ENCODE peak calls at places on chromosomes 3 and 15, in nine cellular contexts. One of them, this sample, is unnamed.

GRCh38 chr15:59333401-59334062 is 39.1 kb downstream of the MYO1E start:
- DNase-seq in C1 segment of cervical spinal cord: no peak
- DNase-seq in D341Med: no peak
- DNase-seq in GM04504: no peak
- DNase-seq in KBM-7: no peak
- DNase-seq in heart left ventricle: no peak
- DNase-seq in NCI-H2081 treated with DMSO at 0.1 percent for 48 hours: no peak
- DNase-seq in stimulated activated CD8-positive, alpha-beta memory T cell treated with anti-CD3 and anti-CD28 coated beads, Interleukin-2, amount 100 ng/mL, for 1 hour: no peak
- DNase-seq in activated T-helper 1 cell treated with Interleukin-2 at 50 U/mL for 16 hours: no peak
- DNase-seq in this sample: no peak

GRCh38 chr15:65612616-65612946 is 1.6 kb upstream of the INTS14 start:
- DNase-seq in KBM-7: no peak
- DNase-seq in NCI-H2081 treated with DMSO at 0.1 percent for 48 hours: no peak
- DNase-seq in heart left ventricle: no peak
- DNase-seq in D341Med: no peak
- DNase-seq in activated T-helper 1 cell treated with Interleukin-2 at 50 U/mL for 16 hours: no peak
- DNase-seq in C1 segment of cervical spinal cord: no peak
- DNase-seq in GM04504: no peak
- DNase-seq in stimulated activated CD8-positive, alpha-beta memory T cell treated with anti-CD3 and anti-CD28 coated beads, Interleukin-2, amount 100 ng/mL, for 1 hour: no peak
- DNase-seq in this sample: no peak

GRCh38 chr15:98754283-98755022 is 106.1 kb downstream of the IGF1R start:
- DNase-seq in stimulated activated CD8-positive, alpha-beta memory T cell treated with anti-CD3 and anti-CD28 coated beads, Interleukin-2, amount 100 ng/mL, for 1 hour: no peak
- DNase-seq in activated T-helper 1 cell treated with Interleukin-2 at 50 U/mL for 16 hours: no peak
- DNase-seq in C1 segment of cervical spinal cord: no peak
- DNase-seq in heart left ventricle: no peak
- DNase-seq in KBM-7: peak
- DNase-seq in GM04504: no peak
- DNase-seq in D341Med: no peak
- DNase-seq in NCI-H2081 treated with DMSO at 0.1 percent for 48 hours: no peak
- DNase-seq in this sample: no peak

GRCh38 chr3:72490688-72491430 is 357.4 kb downstream of the SHQ1 start:
- DNase-seq in GM04504: no peak
- DNase-seq in heart left ventricle: no peak
- DNase-seq in NCI-H2081 treated with DMSO at 0.1 percent for 48 hours: no peak
- DNase-seq in stimulated activated CD8-positive, alpha-beta memory T cell treated with anti-CD3 and anti-CD28 coated beads, Interleukin-2, amount 100 ng/mL, for 1 hour: no peak
- DNase-seq in KBM-7: peak
- DNase-seq in activated T-helper 1 cell treated with Interleukin-2 at 50 U/mL for 16 hours: no peak
- DNase-seq in C1 segment of cervical spinal cord: no peak
- DNase-seq in D341Med: no peak
- DNase-seq in this sample: no peak

GRCh38 chr3:156175570-156175969 is 55.2 kb downstream of the KCNAB1 start:
- DNase-seq in GM04504: peak
- DNase-seq in NCI-H2081 treated with DMSO at 0.1 percent for 48 hours: no peak
- DNase-seq in heart left ventricle: no peak
- DNase-seq in KBM-7: no peak
- DNase-seq in C1 segment of cervical spinal cord: no peak
- DNase-seq in stimulated activated CD8-positive, alpha-beta memory T cell treated with anti-CD3 and anti-CD28 coated beads, Interleukin-2, amount 100 ng/mL, for 1 hour: no peak
- DNase-seq in D341Med: no peak
- DNase-seq in activated T-helper 1 cell treated with Interleukin-2 at 50 U/mL for 16 hours: no peak
- DNase-seq in this sample: no peak

GRCh38 chr3:17632401-17633100 is 109.9 kb downstream of the TBC1D5 start:
- DNase-seq in GM04504: no peak
- DNase-seq in C1 segment of cervical spinal cord: no peak
- DNase-seq in activated T-helper 1 cell treated with Interleukin-2 at 50 U/mL for 16 hours: no peak
- DNase-seq in D341Med: no peak
- DNase-seq in heart left ventricle: no peak
- DNase-seq in NCI-H2081 treated with DMSO at 0.1 percent for 48 hours: no peak
- DNase-seq in KBM-7: peak
- DNase-seq in stimulated activated CD8-positive, alpha-beta memory T cell treated with anti-CD3 and anti-CD28 coated beads, Interleukin-2, amount 100 ng/mL, for 1 hour: no peak
- DNase-seq in this sample: no peak

GRCh38 chr15:60353245-60353940 is 44.4 kb downstream of the ANXA2 start:
- DNase-seq in stimulated activated CD8-positive, alpha-beta memory T cell treated with anti-CD3 and anti-CD28 coated beads, Interleukin-2, amount 100 ng/mL, for 1 hour: no peak
- DNase-seq in KBM-7: no peak
- DNase-seq in heart left ventricle: no peak
- DNase-seq in NCI-H2081 treated with DMSO at 0.1 percent for 48 hours: no peak
- DNase-seq in C1 segment of cervical spinal cord: no peak
- DNase-seq in D341Med: no peak
- DNase-seq in activated T-helper 1 cell treated with Interleukin-2 at 50 U/mL for 16 hours: no peak
- DNase-seq in GM04504: no peak
- DNase-seq in this sample: no peak

GRCh38 chr15:85770014-85770721 is 24.6 kb downstream of the KLHL25 start:
- DNase-seq in heart left ventricle: no peak
- DNase-seq in NCI-H2081 treated with DMSO at 0.1 percent for 48 hours: no peak
- DNase-seq in activated T-helper 1 cell treated with Interleukin-2 at 50 U/mL for 16 hours: no peak
- DNase-seq in D341Med: no peak
- DNase-seq in KBM-7: no peak
- DNase-seq in C1 segment of cervical spinal cord: no peak
- DNase-seq in stimulated activated CD8-positive, alpha-beta memory T cell treated with anti-CD3 and anti-CD28 coated beads, Interleukin-2, amount 100 ng/mL, for 1 hour: no peak
- DNase-seq in GM04504: no peak
- DNase-seq in this sample: no peak

GRCh38 chr15:48413304-48413703 is 82.1 kb downstream of the DUT start:
- DNase-seq in activated T-helper 1 cell treated with Interleukin-2 at 50 U/mL for 16 hours: no peak
- DNase-seq in KBM-7: no peak
- DNase-seq in heart left ventricle: peak
- DNase-seq in GM04504: no peak
- DNase-seq in stimulated activated CD8-positive, alpha-beta memory T cell treated with anti-CD3 and anti-CD28 coated beads, Interleukin-2, amount 100 ng/mL, for 1 hour: no peak
- DNase-seq in D341Med: no peak
- DNase-seq in NCI-H2081 treated with DMSO at 0.1 percent for 48 hours: no peak
- DNase-seq in C1 segment of cervical spinal cord: no peak
- DNase-seq in this sample: no peak

GRCh38 chr15:51144021-51144532 is 49.4 kb upstream of the TNFAIP8L3 start:
- DNase-seq in C1 segment of cervical spinal cord: no peak
- DNase-seq in NCI-H2081 treated with DMSO at 0.1 percent for 48 hours: no peak
- DNase-seq in D341Med: no peak
- DNase-seq in KBM-7: no peak
- DNase-seq in activated T-helper 1 cell treated with Interleukin-2 at 50 U/mL for 16 hours: no peak
- DNase-seq in heart left ventricle: no peak
- DNase-seq in GM04504: no peak
- DNase-seq in stimulated activated CD8-positive, alpha-beta memory T cell treated with anti-CD3 and anti-CD28 coated beads, Interleukin-2, amount 100 ng/mL, for 1 hour: no peak
- DNase-seq in this sample: no peak

GRCh38 chr3:69941439-69942176 is 57.9 kb upstream of the SAMMSON start:
- DNase-seq in NCI-H2081 treated with DMSO at 0.1 percent for 48 hours: no peak
- DNase-seq in D341Med: no peak
- DNase-seq in heart left ventricle: no peak
- DNase-seq in C1 segment of cervical spinal cord: no peak
- DNase-seq in stimulated activated CD8-positive, alpha-beta memory T cell treated with anti-CD3 and anti-CD28 coated beads, Interleukin-2, amount 100 ng/mL, for 1 hour: no peak
- DNase-seq in KBM-7: no peak
- DNase-seq in activated T-helper 1 cell treated with Interleukin-2 at 50 U/mL for 16 hours: no peak
- DNase-seq in GM04504: no peak
- DNase-seq in this sample: no peak

GRCh38 chr15:43390723-43391122 is 19.8 kb downstream of the TUBGCP4 start:
- DNase-seq in GM04504: no peak
- DNase-seq in heart left ventricle: no peak
- DNase-seq in D341Med: no peak
- DNase-seq in activated T-helper 1 cell treated with Interleukin-2 at 50 U/mL for 16 hours: no peak
- DNase-seq in stimulated activated CD8-positive, alpha-beta memory T cell treated with anti-CD3 and anti-CD28 coated beads, Interleukin-2, amount 100 ng/mL, for 1 hour: no peak
- DNase-seq in KBM-7: no peak
- DNase-seq in C1 segment of cervical spinal cord: no peak
- DNase-seq in NCI-H2081 treated with DMSO at 0.1 percent for 48 hours: no peak
- DNase-seq in this sample: no peak

GRCh38 chr15:65638681-65639089 is 16.9 kb downstream of the SLC24A1 start:
- DNase-seq in NCI-H2081 treated with DMSO at 0.1 percent for 48 hours: no peak
- DNase-seq in heart left ventricle: no peak
- DNase-seq in stimulated activated CD8-positive, alpha-beta memory T cell treated with anti-CD3 and anti-CD28 coated beads, Interleukin-2, amount 100 ng/mL, for 1 hour: no peak
- DNase-seq in KBM-7: peak
- DNase-seq in GM04504: peak
- DNase-seq in activated T-helper 1 cell treated with Interleukin-2 at 50 U/mL for 16 hours: no peak
- DNase-seq in D341Med: peak
- DNase-seq in C1 segment of cervical spinal cord: no peak
- DNase-seq in this sample: no peak

GRCh38 chr3:150830094-150830681 is 67.2 kb upstream of the SIAH2 start:
- DNase-seq in C1 segment of cervical spinal cord: no peak
- DNase-seq in GM04504: no peak
- DNase-seq in activated T-helper 1 cell treated with Interleukin-2 at 50 U/mL for 16 hours: no peak
- DNase-seq in stimulated activated CD8-positive, alpha-beta memory T cell treated with anti-CD3 and anti-CD28 coated beads, Interleukin-2, amount 100 ng/mL, for 1 hour: no peak
- DNase-seq in heart left ventricle: no peak
- DNase-seq in NCI-H2081 treated with DMSO at 0.1 percent for 48 hours: no peak
- DNase-seq in D341Med: peak
- DNase-seq in KBM-7: peak
- DNase-seq in this sample: no peak

GRCh38 chr3:109729111-109729510 is 391.8 kb upstream of the DPPA4 start:
- DNase-seq in GM04504: peak
- DNase-seq in heart left ventricle: no peak
- DNase-seq in stimulated activated CD8-positive, alpha-beta memory T cell treated with anti-CD3 and anti-CD28 coated beads, Interleukin-2, amount 100 ng/mL, for 1 hour: no peak
- DNase-seq in KBM-7: no peak
- DNase-seq in C1 segment of cervical spinal cord: no peak
- DNase-seq in NCI-H2081 treated with DMSO at 0.1 percent for 48 hours: no peak
- DNase-seq in activated T-helper 1 cell treated with Interleukin-2 at 50 U/mL for 16 hours: no peak
- DNase-seq in D341Med: no peak
- DNase-seq in this sample: no peak

GRCh38 chr3:111538687-111539086 is 3.3 kb upstream of the CD96 start:
- DNase-seq in activated T-helper 1 cell treated with Interleukin-2 at 50 U/mL for 16 hours: no peak
- DNase-seq in D341Med: no peak
- DNase-seq in NCI-H2081 treated with DMSO at 0.1 percent for 48 hours: no peak
- DNase-seq in KBM-7: peak
- DNase-seq in heart left ventricle: no peak
- DNase-seq in stimulated activated CD8-positive, alpha-beta memory T cell treated with anti-CD3 and anti-CD28 coated beads, Interleukin-2, amount 100 ng/mL, for 1 hour: no peak
- DNase-seq in GM04504: no peak
- DNase-seq in C1 segment of cervical spinal cord: no peak
- DNase-seq in this sample: no peak

GRCh38 chr3:115321396-115321795 is 174.3 kb upstream of the ZBTB20 start:
- DNase-seq in stimulated activated CD8-positive, alpha-beta memory T cell treated with anti-CD3 and anti-CD28 coated beads, Interleukin-2, amount 100 ng/mL, for 1 hour: no peak
- DNase-seq in heart left ventricle: no peak
- DNase-seq in GM04504: peak
- DNase-seq in KBM-7: no peak
- DNase-seq in activated T-helper 1 cell treated with Interleukin-2 at 50 U/mL for 16 hours: no peak
- DNase-seq in NCI-H2081 treated with DMSO at 0.1 percent for 48 hours: peak
- DNase-seq in C1 segment of cervical spinal cord: no peak
- DNase-seq in D341Med: no peak
- DNase-seq in this sample: no peak

GRCh38 chr3:10917176-10917575 is 75.4 kb upstream of the SLC6A1 start:
- DNase-seq in NCI-H2081 treated with DMSO at 0.1 percent for 48 hours: no peak
- DNase-seq in activated T-helper 1 cell treated with Interleukin-2 at 50 U/mL for 16 hours: no peak
- DNase-seq in C1 segment of cervical spinal cord: no peak
- DNase-seq in stimulated activated CD8-positive, alpha-beta memory T cell treated with anti-CD3 and anti-CD28 coated beads, Interleukin-2, amount 100 ng/mL, for 1 hour: no peak
- DNase-seq in heart left ventricle: no peak
- DNase-seq in KBM-7: no peak
- DNase-seq in D341Med: no peak
- DNase-seq in GM04504: no peak
- DNase-seq in this sample: no peak

GRCh38 chr15:33460166-33460805 is 149.5 kb downstream of the RYR3 start:
- DNase-seq in stimulated activated CD8-positive, alpha-beta memory T cell treated with anti-CD3 and anti-CD28 coated beads, Interleukin-2, amount 100 ng/mL, for 1 hour: no peak
- DNase-seq in NCI-H2081 treated with DMSO at 0.1 percent for 48 hours: no peak
- DNase-seq in D341Med: no peak
- DNase-seq in C1 segment of cervical spinal cord: no peak
- DNase-seq in heart left ventricle: no peak
- DNase-seq in KBM-7: no peak
- DNase-seq in GM04504: no peak
- DNase-seq in activated T-helper 1 cell treated with Interleukin-2 at 50 U/mL for 16 hours: no peak
- DNase-seq in this sample: no peak

GRCh38 chr3:46979958-46980497 is 562 bp downstream of the NBEAL2 start:
- DNase-seq in NCI-H2081 treated with DMSO at 0.1 percent for 48 hours: no peak
- DNase-seq in GM04504: no peak
- DNase-seq in heart left ventricle: peak
- DNase-seq in KBM-7: no peak
- DNase-seq in activated T-helper 1 cell treated with Interleukin-2 at 50 U/mL for 16 hours: no peak
- DNase-seq in C1 segment of cervical spinal cord: no peak
- DNase-seq in stimulated activated CD8-positive, alpha-beta memory T cell treated with anti-CD3 and anti-CD28 coated beads, Interleukin-2, amount 100 ng/mL, for 1 hour: no peak
- DNase-seq in D341Med: peak
- DNase-seq in this sample: no peak

GRCh38 chr15:75945953-75946352 is 42.3 kb downstream of the FBXO22 start:
- DNase-seq in KBM-7: peak
- DNase-seq in stimulated activated CD8-positive, alpha-beta memory T cell treated with anti-CD3 and anti-CD28 coated beads, Interleukin-2, amount 100 ng/mL, for 1 hour: no peak
- DNase-seq in GM04504: no peak
- DNase-seq in D341Med: no peak
- DNase-seq in activated T-helper 1 cell treated with Interleukin-2 at 50 U/mL for 16 hours: no peak
- DNase-seq in C1 segment of cervical spinal cord: no peak
- DNase-seq in NCI-H2081 treated with DMSO at 0.1 percent for 48 hours: no peak
- DNase-seq in heart left ventricle: no peak
- DNase-seq in this sample: no peak

GRCh38 chr3:27914199-27914598 is 192.1 kb upstream of the EOMES start:
- DNase-seq in GM04504: peak
- DNase-seq in activated T-helper 1 cell treated with Interleukin-2 at 50 U/mL for 16 hours: no peak
- DNase-seq in D341Med: no peak
- DNase-seq in stimulated activated CD8-positive, alpha-beta memory T cell treated with anti-CD3 and anti-CD28 coated beads, Interleukin-2, amount 100 ng/mL, for 1 hour: no peak
- DNase-seq in KBM-7: peak
- DNase-seq in heart left ventricle: no peak
- DNase-seq in NCI-H2081 treated with DMSO at 0.1 percent for 48 hours: no peak
- DNase-seq in C1 segment of cervical spinal cord: no peak
- DNase-seq in this sample: no peak